ENCODE peak calls at places on chromosomes 13 and 19, in six cellular contexts. One of them, this sample, is unnamed.

GRCh38 chr13:40662866-40663265 is 3.6 kb downstream of the FOXO1 start:
- DNase-seq in left ventricle myocardium inferior: no peak
- DNase-seq in neural progenitor cell: peak
- DNase-seq in MCF 10A: peak
- DNase-seq in Daoy: no peak
- DNase-seq in CD8-positive, alpha-beta T cell: no peak
- DNase-seq in this sample: no peak

GRCh38 chr19:12668937-12669271 is 2.3 kb downstream of the WDR83 start:
- DNase-seq in neural progenitor cell: peak
- DNase-seq in Daoy: peak
- DNase-seq in CD8-positive, alpha-beta T cell: no peak
- DNase-seq in left ventricle myocardium inferior: peak
- DNase-seq in MCF 10A: peak
- DNase-seq in this sample: peak

GRCh38 chr13:45500492-45501174 is 35.9 kb downstream of the COG3 start:
- DNase-seq in left ventricle myocardium inferior: no peak
- DNase-seq in CD8-positive, alpha-beta T cell: no peak
- DNase-seq in Daoy: peak
- DNase-seq in neural progenitor cell: no peak
- DNase-seq in MCF 10A: peak
- DNase-seq in this sample: peak

GRCh38 chr19:42191855-42192254 is 25.6 kb downstream of the DEDD2 start:
- DNase-seq in neural progenitor cell: no peak
- DNase-seq in Daoy: peak
- DNase-seq in CD8-positive, alpha-beta T cell: no peak
- DNase-seq in MCF 10A: peak
- DNase-seq in left ventricle myocardium inferior: no peak
- DNase-seq in this sample: peak

GRCh38 chr13:51666316-51666715 is 82.1 kb downstream of the WDFY2 start:
- DNase-seq in left ventricle myocardium inferior: no peak
- DNase-seq in neural progenitor cell: no peak
- DNase-seq in Daoy: no peak
- DNase-seq in MCF 10A: no peak
- DNase-seq in CD8-positive, alpha-beta T cell: no peak
- DNase-seq in this sample: no peak

GRCh38 chr13:49371943-49372636 is 71.8 kb downstream of the CAB39L start:
- DNase-seq in CD8-positive, alpha-beta T cell: no peak
- DNase-seq in neural progenitor cell: no peak
- DNase-seq in left ventricle myocardium inferior: no peak
- DNase-seq in Daoy: no peak
- DNase-seq in MCF 10A: no peak
- DNase-seq in this sample: peak

GRCh38 chr13:94568443-94568842 is 27.5 kb downstream of the TGDS start:
- DNase-seq in CD8-positive, alpha-beta T cell: no peak
- DNase-seq in MCF 10A: no peak
- DNase-seq in neural progenitor cell: no peak
- DNase-seq in Daoy: no peak
- DNase-seq in left ventricle myocardium inferior: no peak
- DNase-seq in this sample: no peak

GRCh38 chr13:97125810-97126738 is 96.1 kb upstream of the MBNL2 start:
- DNase-seq in MCF 10A: peak
- DNase-seq in left ventricle myocardium inferior: peak
- DNase-seq in Daoy: peak
- DNase-seq in neural progenitor cell: no peak
- DNase-seq in CD8-positive, alpha-beta T cell: no peak
- DNase-seq in this sample: peak

GRCh38 chr13:47426126-47426849 is 529.4 kb upstream of the HTR2A start:
- DNase-seq in neural progenitor cell: no peak
- DNase-seq in left ventricle myocardium inferior: peak
- DNase-seq in MCF 10A: peak
- DNase-seq in CD8-positive, alpha-beta T cell: no peak
- DNase-seq in Daoy: peak
- DNase-seq in this sample: peak

GRCh38 chr13:106349080-106349841 is 186.2 kb downstream of the EFNB2 start:
- DNase-seq in neural progenitor cell: peak
- DNase-seq in MCF 10A: peak
- DNase-seq in left ventricle myocardium inferior: peak
- DNase-seq in CD8-positive, alpha-beta T cell: no peak
- DNase-seq in Daoy: peak
- DNase-seq in this sample: peak

GRCh38 chr13:45092668-45093067 is 27.6 kb upstream of the GTF2F2 start:
- DNase-seq in CD8-positive, alpha-beta T cell: no peak
- DNase-seq in left ventricle myocardium inferior: no peak
- DNase-seq in MCF 10A: peak
- DNase-seq in Daoy: peak
- DNase-seq in neural progenitor cell: no peak
- DNase-seq in this sample: peak

This sample was measured in A172.